ENCODE peak calls at places on chromosome 19, in nine cellular contexts. R is non-pigmented ciliary epithelial cell; M is stimulated activated CD4-positive, alpha-beta T cell treated with anti-CD3 and anti-CD28 coated beads, Interleukin-2, amount 100 ng/mL, for 48 hours; C is CD4-positive, alpha-beta T cell; N is A549; K is mucosa of gallbladder; Y is Daoy; J is stromal cell of bone marrow; F is NCI-H69. P is an unnamed sample.

GRCh38 chr19:15871570-15871969 is 26.3 kb downstream of the CYP4F2 start:
- DNase-seq in C (no peak), N (no peak), J (no peak), R (no peak), K (no peak), Y (peak), M (peak), F (peak), P (no peak)

GRCh38 chr19:5687360-5688198 is 2.5 kb upstream of the RPL36 start:
- DNase-seq in N (no peak), J (no peak), M (no peak), K (no peak), R (no peak), Y (no peak), C (no peak), F (no peak), P (no peak)

GRCh38 chr19:32307591-32307990 is 37.8 kb upstream of the ZNF507 start:
- DNase-seq in C (no peak), F (no peak), J (no peak), N (no peak), R (no peak), Y (no peak), M (no peak), K (no peak), P (no peak)

GRCh38 chr19:29323972-29324680 is 111.2 kb upstream of the UQCRFS1 start:
- DNase-seq in J (no peak), K (peak), N (no peak), R (no peak), Y (no peak), C (no peak), M (no peak), F (no peak), P (no peak)

GRCh38 chr19:56617531-56617930 is 22.4 kb downstream of the ZNF71 start:
- DNase-seq in Y (no peak), K (no peak), M (no peak), N (no peak), F (no peak), R (no peak), C (no peak), J (no peak), P (no peak)

GRCh38 chr19:18493440-18494266 is 28.2 kb downstream of the ELL start:
- DNase-seq in J (no peak), R (no peak), F (no peak), Y (no peak), C (no peak), M (no peak), K (no peak), N (no peak), P (no peak)

GRCh38 chr19:2731181-2732117 is 8.4 kb downstream of the SLC39A3 start:
- DNase-seq in J (no peak), M (no peak), F (no peak), K (no peak), N (no peak), C (no peak), R (no peak), Y (no peak), P (no peak)

GRCh38 chr19:19750842-19751790 is 18.2 kb upstream of the ZNF14 start:
- DNase-seq in J (no peak), F (no peak), C (no peak), K (no peak), R (no peak), M (no peak), N (no peak), Y (no peak), P (no peak)